ENCODE peak calls at places on chromosomes 11 and 22, in eight cellular contexts. W is sigmoid colon; N is H1; A is CD4-positive, CD25-positive, alpha-beta regulatory T cell; R is right cardiac atrium; O is adipocyte; M is AG04449; D is thoracic aorta. C is an unnamed sample.

GRCh38 chr11:28476053-28476452 is 367.9 kb downstream of the METTL15 start:
- DNase-seq in W (no peak), N (no peak), A (no peak), R (peak), O (no peak), M (no peak), D (no peak), C (no peak)

GRCh38 chr11:126628450-126628789 is 272.9 kb downstream of the ST3GAL4 start:
- DNase-seq in W (no peak), N (no peak), A (no peak), R (no peak), O (no peak), M (no peak), D (no peak), C (no peak)

GRCh38 chr11:10294289-10294953 is 402 bp upstream of the SBF2 start:
- DNase-seq in W (peak), N (peak), A (no peak), R (peak), O (peak), M (no peak), D (no peak), C (peak)

GRCh38 chr22:38953577-38954413 is 3.6 kb upstream of the APOBEC3A start:
- DNase-seq in W (peak), N (no peak), A (peak), R (no peak), O (peak), M (no peak), D (no peak), C (no peak)

GRCh38 chr22:33105501-33105911 is 47.3 kb upstream of the SYN3 start:
- DNase-seq in W (no peak), N (no peak), A (no peak), R (peak), O (peak), M (no peak), D (no peak), C (no peak)

GRCh38 chr11:65588199-65589054 is 7.2 kb downstream of the KCNK7 start:
- DNase-seq in W (peak), N (no peak), A (peak), R (peak), O (peak), M (no peak), D (no peak), C (peak)

GRCh38 chr22:24418786-24419479 is 8.5 kb upstream of the ADORA2A start:
- DNase-seq in W (no peak), N (no peak), A (no peak), R (peak), O (no peak), M (no peak), D (no peak), C (peak)

GRCh38 chr11:796565-797299 is 1.3 kb downstream of the SLC25A22 start:
- DNase-seq in W (no peak), N (no peak), A (no peak), R (peak), O (no peak), M (no peak), D (no peak), C (no peak)

GRCh38 chr11:30960387-30960992 is 374.3 kb upstream of the MPPED2 start:
- DNase-seq in W (no peak), N (no peak), A (no peak), R (no peak), O (peak), M (peak), D (no peak), C (no peak)

GRCh38 chr11:2726964-2727363 is 27.2 kb upstream of the KCNQ1OT1 start:
- DNase-seq in W (no peak), N (no peak), A (no peak), R (no peak), O (no peak), M (no peak), D (no peak), C (no peak)

GRCh38 chr22:33188316-33188715 is 130.1 kb upstream of the SYN3 start:
- DNase-seq in W (no peak), N (no peak), A (no peak), R (no peak), O (no peak), M (no peak), D (no peak), C (no peak)

GRCh38 chr11:75896843-75897419 is 81.9 kb downstream of the UVRAG start:
- DNase-seq in W (no peak), N (no peak), A (no peak), R (no peak), O (peak), M (peak), D (no peak), C (no peak)

GRCh38 chr22:23673826-23674690 is 16.8 kb upstream of the RGL4 start:
- DNase-seq in W (peak), N (no peak), A (no peak), R (no peak), O (no peak), M (no peak), D (no peak), C (no peak)

GRCh38 chr11:48109046-48109666 is 107.5 kb upstream of the OR4B1 start:
- DNase-seq in W (no peak), N (peak), A (no peak), R (no peak), O (peak), M (no peak), D (no peak), C (no peak)

GRCh38 chr22:41932353-41932752 is 5.7 kb upstream of the TNFRSF13C start:
- DNase-seq in W (no peak), N (no peak), A (no peak), R (peak), O (no peak), M (no peak), D (no peak), C (no peak)

GRCh38 chr11:127217941-127218615 is 217.5 kb upstream of the KIRREL3 start:
- DNase-seq in W (no peak), N (no peak), A (no peak), R (no peak), O (no peak), M (no peak), D (no peak), C (no peak)

GRCh38 chr22:19870153-19871022 is 15.7 kb upstream of the GNB1L start:
- DNase-seq in W (peak), N (peak), A (no peak), R (peak), O (no peak), M (no peak), D (no peak), C (peak)

GRCh38 chr11:103601230-103601846 is 435.1 kb upstream of the DDI1 start:
- DNase-seq in W (no peak), N (peak), A (no peak), R (peak), O (peak), M (peak), D (no peak), C (peak)

GRCh38 chr11:72454791-72455190 is 20.5 kb upstream of the CLPB start:
- DNase-seq in W (no peak), N (no peak), A (no peak), R (no peak), O (no peak), M (no peak), D (no peak), C (no peak)

GRCh38 chr11:26399336-26399735 is 67.4 kb downstream of the ANO3 start:
- DNase-seq in W (no peak), N (no peak), A (no peak), R (no peak), O (peak), M (no peak), D (no peak), C (no peak)

GRCh38 chr22:24051028-24051427 is 39.9 kb downstream of the CABIN1 start:
- DNase-seq in W (no peak), N (no peak), A (no peak), R (no peak), O (no peak), M (no peak), D (no peak), C (no peak)

GRCh38 chr11:71138737-71139425 is 113.5 kb downstream of the SHANK2 start:
- DNase-seq in W (no peak), N (no peak), A (no peak), R (no peak), O (no peak), M (no peak), D (no peak), C (no peak)

GRCh38 chr11:329886-330253 is 9.2 kb upstream of the IFITM3 start:
- DNase-seq in W (peak), N (no peak), A (no peak), R (no peak), O (no peak), M (no peak), D (no peak), C (no peak)

GRCh38 chr11:61138940-61139339 is 22.3 kb downstream of the VPS37C start:
- DNase-seq in W (peak), N (no peak), A (no peak), R (no peak), O (peak), M (peak), D (no peak), C (no peak)

DNA sequence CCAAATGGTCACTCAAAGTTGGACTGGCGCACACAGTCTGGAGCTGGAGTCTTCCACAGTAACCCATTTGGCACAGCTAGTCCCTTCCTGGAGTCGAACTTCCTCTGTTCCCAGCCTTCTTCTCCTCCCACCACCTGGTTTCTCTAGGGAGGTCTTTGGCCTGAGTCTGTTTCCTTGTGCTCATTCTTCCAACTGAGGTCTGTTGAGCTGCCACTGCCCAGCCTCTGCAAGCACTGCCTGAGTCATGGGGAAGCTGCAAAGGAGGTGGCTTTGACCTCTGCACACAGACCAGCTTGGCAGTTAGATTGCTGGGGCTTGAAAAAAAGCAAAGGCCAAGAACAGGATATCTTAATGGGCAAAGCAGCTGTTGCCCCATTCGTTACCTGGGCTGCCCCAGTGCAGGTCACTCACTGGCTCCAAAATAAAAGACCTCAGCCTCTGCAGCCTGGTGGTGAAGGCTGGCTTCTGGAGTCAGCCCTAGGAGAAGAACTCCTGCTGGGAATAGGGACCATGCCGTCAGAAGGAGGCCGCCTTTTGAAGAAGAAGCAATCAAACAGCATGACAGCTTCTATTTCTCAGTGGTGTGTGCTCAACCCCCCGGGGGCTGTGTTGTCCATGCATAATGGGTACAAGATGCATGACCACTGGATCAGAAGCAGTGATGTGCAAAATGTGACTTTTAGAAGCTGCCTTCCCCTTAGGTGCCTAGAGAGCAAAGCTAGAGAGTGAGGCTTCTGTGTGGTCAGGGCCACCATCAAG is 3.0 kb downstream of the ADAMTS15 start:
- DNase-seq in W (no peak), N (no peak), A (no peak), R (peak), O (peak), M (no peak), D (no peak), C (no peak)
- H3K4me3 ChIP-seq in W (no peak), N (no peak), A (no peak), R (peak), O (peak), M (peak), D (peak), C (no peak)

DNA sequence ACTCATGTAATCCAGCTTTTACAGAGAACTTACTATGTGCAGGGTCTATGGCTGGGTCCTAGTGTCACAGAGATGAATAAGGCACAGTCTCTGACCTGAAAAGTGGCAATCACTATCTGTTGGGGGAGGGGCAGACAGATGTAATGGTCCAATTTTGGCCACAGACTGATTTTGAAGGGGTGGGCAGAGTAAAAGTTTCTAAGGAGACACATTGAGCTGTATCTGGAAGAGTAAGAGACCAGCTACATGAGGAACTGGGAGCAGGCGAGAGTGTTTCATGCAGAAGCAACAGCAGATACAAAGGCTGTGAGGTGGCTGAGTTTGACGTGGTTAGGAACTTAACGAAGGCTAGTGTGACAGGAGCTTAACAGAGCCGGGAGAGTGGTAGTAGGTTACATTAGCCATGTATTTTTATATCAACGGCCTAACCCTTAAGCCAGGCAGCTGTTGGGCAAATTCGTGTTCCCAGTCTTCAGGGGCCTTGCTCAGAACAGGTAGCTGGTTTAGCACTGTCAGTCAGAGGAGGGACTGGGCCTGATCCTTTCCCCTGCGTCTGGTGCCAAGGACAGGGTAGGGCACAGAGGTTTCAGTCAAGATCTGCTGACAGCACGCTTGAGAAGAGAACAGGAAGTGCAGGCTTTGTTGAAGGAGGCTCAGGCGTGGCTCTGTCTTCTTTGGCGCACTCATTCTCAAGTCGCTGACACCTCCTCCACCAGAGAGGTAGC is 1.4 kb upstream of the STIM1 start:
- DNase-seq in W (peak), N (no peak), A (peak), R (peak), O (no peak), M (no peak), D (no peak), C (peak)
- H3K4me3 ChIP-seq in W (peak), N (no peak), A (peak), R (no peak), O (peak), M (no peak), D (peak), C (no peak)

GRCh38 chr11:128692750-128693578 is 908 bp upstream of the FLI1 start:
- DNase-seq in W (no peak), N (peak), A (no peak), R (peak), O (peak), M (no peak), D (no peak), C (no peak)

GRCh38 chr11:128689946-128690745 is 3.7 kb upstream of the FLI1 start:
- DNase-seq in W (no peak), N (peak), A (no peak), R (peak), O (peak), M (no peak), D (no peak), C (peak)

GRCh38 chr11:128689586-128689945 is 4.3 kb upstream of the FLI1 start:
- DNase-seq in W (no peak), N (peak), A (no peak), R (no peak), O (no peak), M (no peak), D (no peak), C (no peak)

GRCh38 chr11:128690746-128691091 is 3.2 kb upstream of the FLI1 start:
- DNase-seq in W (no peak), N (no peak), A (no peak), R (peak), O (no peak), M (no peak), D (no peak), C (no peak)

GRCh38 chr11:128691802-128692749 is 1.8 kb upstream of the FLI1 start:
- DNase-seq in W (no peak), N (peak), A (no peak), R (peak), O (peak), M (no peak), D (no peak), C (no peak)
- H3K4me3 ChIP-seq in W (peak), N (peak), A (peak), R (peak), O (peak), M (peak), D (peak), C (peak)

DNA sequence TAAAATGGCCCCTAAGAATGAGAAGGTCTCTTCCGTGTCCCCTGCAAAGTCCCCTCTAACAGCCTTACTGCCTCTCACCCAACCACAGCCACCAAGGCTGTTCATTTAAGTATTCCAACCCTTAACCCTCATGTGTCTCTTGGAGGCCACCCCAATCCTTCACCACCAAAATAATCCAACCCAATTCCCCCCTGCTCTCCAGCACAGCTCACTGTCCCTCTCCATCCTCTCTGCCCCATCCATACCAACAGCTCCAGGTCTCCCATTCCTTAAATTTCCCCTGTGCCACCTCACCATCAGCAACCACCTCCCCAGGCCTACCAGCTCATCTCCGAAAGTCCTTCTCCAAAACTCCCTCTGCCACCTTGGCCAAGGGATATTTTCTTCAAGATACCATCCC is 1.4 kb downstream of the FAM168A start:
- DNase-seq in W (no peak), N (no peak), A (no peak), R (no peak), O (no peak), M (no peak), D (no peak), C (no peak)
- H3K4me3 ChIP-seq in W (peak), N (peak), A (peak), R (peak), O (peak), M (peak), D (peak), C (no peak)

C was measured in thyroid gland.